ENCODE peak calls at places on chromosome 15, in eight cellular contexts. V is A549; B is GM23248; M is DND-41; W is esophagus squamous epithelium; P is tibial nerve; H is MM.1S; Z is CD4-positive, alpha-beta memory T cell. C is an unnamed sample.
A peak's percentile ranks its signal among the peaks of the same experiment; 100 is the strongest.

GRCh38 chr15:62112616-62113593 is 46.1 kb downstream of the C2CD4A start:
- DNase-seq in H (no peak), P (no peak), M (no peak), W (no peak), B (peak; percentile 94), V (peak; percentile 92), Z (no peak), C (no peak)

GRCh38 chr15:58276924-58277323 is 138.7 kb downstream of the AQP9 start:
- DNase-seq in W (no peak), V (no peak), H (no peak), P (no peak), Z (no peak), B (no peak), M (no peak), C (no peak)

GRCh38 chr15:37981781-37982180 is 47.3 kb downstream of the TMCO5A start:
- DNase-seq in Z (no peak), W (no peak), P (no peak), V (peak; percentile 42), H (peak; percentile 28), M (no peak), B (peak; percentile 64), C (no peak)

GRCh38 chr15:70086636-70087035 is 11.1 kb downstream of the TLE3 start:
- DNase-seq in P (no peak), W (no peak), V (no peak), Z (no peak), H (no peak), B (no peak), M (no peak), C (no peak)

GRCh38 chr15:29040367-29040745 is 154.6 kb downstream of the APBA2 start:
- DNase-seq in B (no peak), H (no peak), V (no peak), P (no peak), W (no peak), M (no peak), Z (no peak), C (no peak)

GRCh38 chr15:91118796-91119590 is 18.9 kb downstream of the SV2B start:
- DNase-seq in W (no peak), H (no peak), Z (no peak), V (no peak), M (no peak), B (no peak), P (no peak), C (no peak)

GRCh38 chr15:69522361-69522760 is 69.7 kb downstream of the RPLP1 start:
- DNase-seq in V (no peak), M (no peak), B (no peak), W (no peak), P (no peak), H (no peak), Z (no peak), C (no peak)

GRCh38 chr15:55990516-55990915 is 2.9 kb downstream of the NEDD4 start:
- DNase-seq in B (no peak), M (no peak), Z (no peak), W (no peak), P (no peak), H (no peak), V (no peak), C (no peak)

GRCh38 chr15:74045636-74046274 is 36.6 kb downstream of the GOLGA6A start:
- DNase-seq in Z (no peak), V (no peak), H (no peak), P (no peak), B (no peak), W (no peak), M (no peak), C (no peak)

GRCh38 chr15:92637621-92638020 is 18.0 kb downstream of the FAM174B start:
- DNase-seq in B (no peak), P (no peak), W (no peak), V (no peak), H (peak; percentile 19), Z (no peak), M (no peak), C (no peak)

GRCh38 chr15:61157933-61158332 is 71.2 kb downstream of the RORA start:
- DNase-seq in M (no peak), H (no peak), V (no peak), P (peak; percentile 42), W (no peak), Z (no peak), B (peak; percentile 39), C (no peak)

GRCh38 chr15:33149919-33150318 is 44.6 kb downstream of the FMN1 start:
- DNase-seq in Z (no peak), M (no peak), W (no peak), B (peak; percentile 41), V (no peak), H (no peak), P (no peak), C (no peak)

GRCh38 chr15:61750271-61751084 is 309.8 kb downstream of the VPS13C start:
- DNase-seq in H (no peak), P (no peak), V (no peak), B (no peak), W (no peak), M (no peak), Z (no peak), C (no peak)

GRCh38 chr15:69386284-69386683 is 27.9 kb upstream of the KIF23 start:
- DNase-seq in V (no peak), H (no peak), P (no peak), Z (no peak), W (no peak), B (no peak), M (no peak), C (no peak)

GRCh38 chr15:91710072-91710471 is 143.4 kb upstream of the SLCO3A1 start:
- DNase-seq in Z (no peak), B (no peak), H (no peak), W (no peak), M (no peak), V (no peak), P (no peak), C (no peak)

GRCh38 chr15:23687143-23687470 is at the start of gene NDN:
- DNase-seq in B (peak; percentile 72), M (no peak), H (no peak), V (no peak), W (no peak), P (no peak), Z (no peak), C (no peak)

GRCh38 chr15:98745650-98746374 is 97.5 kb downstream of the IGF1R start:
- DNase-seq in M (no peak), P (no peak), B (no peak), Z (no peak), V (no peak), W (no peak), H (no peak), C (no peak)

GRCh38 chr15:99409097-99409473 is 156.7 kb upstream of the MEF2A start:
- DNase-seq in H (no peak), W (no peak), P (no peak), M (no peak), B (peak; percentile 73), V (peak; percentile 75), Z (no peak), C (no peak)

GRCh38 chr15:76974456-76975083 is 20.4 kb upstream of the PSTPIP1 start:
- DNase-seq in M (no peak), P (no peak), B (no peak), V (no peak), H (no peak), Z (no peak), W (no peak), C (no peak)

GRCh38 chr15:74541494-74542191 is 623 bp downstream of the ARID3B start:
- DNase-seq in W (peak; percentile 17), V (no peak), B (peak; percentile 79), M (peak; percentile 58), Z (peak; percentile 43), P (no peak), H (peak; percentile 80), C (peak; percentile 39)

GRCh38 chr15:29740692-29741311 is 81.5 kb downstream of the TJP1 start:
- DNase-seq in M (no peak), H (peak; percentile 70), Z (no peak), V (peak; percentile 61), W (no peak), P (no peak), B (no peak), C (no peak)

GRCh38 chr15:67049351-67050044 is 15.9 kb upstream of the SMAD3 start:
- DNase-seq in W (no peak), H (no peak), M (no peak), B (peak; percentile 84), Z (no peak), V (peak; percentile 96), P (no peak), C (no peak)
- H3K4me1 ChIP-seq in W (peaks cover 47% of the 10 kb centered on the region), H (peaks cover 5% of the 10 kb centered on the region), M (no peaks in the 10 kb centered on the region), B (peaks cover 37% of the 10 kb centered on the region), Z (peaks cover 4% of the 10 kb centered on the region), V (peaks cover 67% of the 10 kb centered on the region), P (no peaks in the 10 kb centered on the region), C (no peaks in the 10 kb centered on the region)

DNA sequence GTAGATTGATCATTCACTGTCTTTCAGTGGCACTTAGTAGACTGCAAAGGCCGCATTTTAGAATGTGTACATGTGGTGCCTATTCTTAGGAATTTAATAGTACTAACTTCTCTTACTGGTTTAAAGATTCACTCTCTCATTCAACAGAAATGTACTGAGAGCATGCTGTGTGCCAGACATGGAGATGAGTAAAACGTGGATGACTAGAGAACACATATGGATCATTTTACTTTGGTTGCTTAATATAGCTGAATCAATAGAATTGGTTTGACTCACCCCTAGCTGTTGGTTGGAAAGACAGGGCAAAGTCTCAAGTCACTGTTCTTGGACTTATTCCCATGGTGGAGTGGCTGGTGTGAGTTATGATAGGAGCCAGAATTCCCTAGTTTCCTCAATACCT is 109.1 kb upstream of the TNFAIP8L3 start:
- DNase-seq in M (no peak), Z (no peak), H (no peak), W (no peak), V (peak; percentile 19), B (peak; percentile 96), P (no peak), C (no peak)
- H3K27ac ChIP-seq in M (no peak overlapping the region), Z (no peak overlapping the region), H (no peak overlapping the region), W (no peak overlapping the region), V (no peak overlapping the region), B (peak overlapping the region; percentile 83), P (no peak overlapping the region), C (no peak overlapping the region)

DNA sequence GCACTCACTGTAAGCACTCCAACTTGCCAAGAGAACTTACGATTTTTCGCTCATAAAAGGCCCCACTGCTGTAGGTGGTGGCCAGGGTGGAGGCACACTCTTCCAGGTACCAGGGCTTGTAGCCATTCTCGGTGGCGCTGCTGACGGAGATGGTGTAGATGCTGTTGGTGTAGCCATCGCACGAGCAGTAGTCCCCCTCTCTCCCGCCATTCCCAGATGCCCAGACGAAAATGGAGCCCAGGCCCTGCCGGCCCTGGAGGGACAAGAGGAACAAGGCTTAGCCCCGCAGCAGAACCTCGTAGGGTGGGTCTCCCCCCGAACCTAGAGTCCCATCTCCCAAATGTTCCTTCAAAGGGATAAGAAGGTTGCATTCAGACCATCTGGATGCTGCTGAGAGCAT is 96.3 kb downstream of the PCSK6 start:
- DNase-seq in H (no peak), B (no peak), P (no peak), W (no peak), V (no peak), M (no peak), Z (no peak), C (no peak)
- H3K4me1 ChIP-seq in H (peaks cover 16% of the 10 kb centered on the region), B (no peaks in the 10 kb centered on the region), P (no peaks in the 10 kb centered on the region), W (no peaks in the 10 kb centered on the region), V (no peaks in the 10 kb centered on the region), M (peaks cover 29% of the 10 kb centered on the region), Z (no peaks in the 10 kb centered on the region), C (no peaks in the 10 kb centered on the region)

DNA sequence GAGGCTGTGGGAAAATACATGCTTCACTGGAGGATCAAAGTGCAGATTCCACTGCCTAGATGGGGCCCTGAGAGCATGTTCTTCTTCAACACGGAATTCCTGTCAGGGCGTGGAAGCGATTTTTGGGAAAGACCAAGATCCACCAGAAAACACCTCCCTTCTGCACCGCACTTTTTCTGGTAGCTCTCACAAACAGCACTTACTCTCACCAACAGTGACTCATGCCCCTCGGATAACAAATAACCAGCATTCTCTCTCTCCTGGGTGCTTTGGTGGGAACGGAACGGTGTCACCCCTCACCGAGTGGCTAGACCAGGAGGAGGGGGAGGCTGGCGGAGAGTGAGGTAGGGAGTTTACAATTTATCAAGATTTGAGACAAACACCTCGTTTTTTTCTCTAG is 40.1 kb downstream of the ADAMTSL3 start:
- DNase-seq in W (no peak), V (peak; percentile 15), P (no peak), B (no peak), Z (no peak), H (no peak), M (no peak), C (no peak)
- H3K27ac ChIP-seq in W (no peak overlapping the region), V (no peak overlapping the region), P (peak overlapping the region; percentile 60), B (no peak overlapping the region), Z (no peak overlapping the region), H (no peak overlapping the region), M (no peak overlapping the region), C (no peak overlapping the region)

C was measured in effector memory CD4-positive, alpha-beta T cell.